ENCODE peak calls at places on chromosome 4, in seven cellular contexts. R is naive thymus-derived CD4-positive, alpha-beta T cell; Z is dorsolateral prefrontal cortex; H is anterior cingulate cortex; M is naive B cell; X is stomach; S is caudate nucleus. F is an unnamed sample.

GRCh38 chr4:88021824-88022223 is 14.4 kb downstream of the PKD2 start:
- DNase-seq in X (no peak), Z (no peak), H (no peak), M (no peak), S (no peak), R (no peak), F (no peak)

GRCh38 chr4:8468746-8469535 is 28.4 kb downstream of the TRMT44 start:
- DNase-seq in X (peak; percentile 64), Z (peak; percentile 47), H (no peak), M (peak; percentile 27), R (peak; percentile 36), S (peak; percentile 46), F (peak; percentile 50)

GRCh38 chr4:5045099-5045498 is 6.2 kb upstream of the STK32B start:
- DNase-seq in H (no peak), X (no peak), Z (no peak), S (peak; percentile 13), R (no peak), M (peak; percentile 9), F (no peak)

GRCh38 chr4:167021545-167022155 is 212.6 kb downstream of the SPOCK3 start:
- DNase-seq in M (peak; percentile 27), H (peak; percentile 12), X (peak; percentile 77), R (peak; percentile 21), Z (peak; percentile 26), S (peak; percentile 59), F (peak; percentile 48)

GRCh38 chr4:113979973-113980615 is 647 bp upstream of the ARSJ start:
- DNase-seq in Z (no peak), R (no peak), H (no peak), M (no peak), X (no peak), S (no peak), F (no peak)

GRCh38 chr4:137674066-137674465 is 141.8 kb upstream of the PCDH18 start:
- DNase-seq in X (no peak), Z (no peak), R (no peak), S (no peak), H (no peak), M (no peak), F (no peak)

GRCh38 chr4:176805155-176805554 is 12.4 kb upstream of the VEGFC start:
- DNase-seq in Z (no peak), S (no peak), R (no peak), H (no peak), M (no peak), X (no peak), F (no peak)

GRCh38 chr4:13246107-13246506 is 238.0 kb downstream of the RAB28 start:
- DNase-seq in X (no peak), M (no peak), H (no peak), R (no peak), S (no peak), Z (no peak), F (no peak)

F was measured in occipital lobe.